ENCODE peak calls at places on chromosomes 2 and 18, in four cellular contexts. H, J, O and S are unnamed samples.

GRCh38 chr18:48804856-48805610 is 145.7 kb downstream of the SMAD7 start:
- DNase-seq in H (no peak), J (no peak), O (no peak), S (no peak)

GRCh38 chr18:44133483-44133882 is 547.2 kb upstream of the SETBP1 start:
- DNase-seq in O (no peak), H (no peak), J (no peak), S (no peak)

GRCh38 chr18:9055185-9055584 is 47.3 kb upstream of the NDUFV2 start:
- DNase-seq in O (no peak), J (no peak), H (peak; percentile 22), S (peak; percentile 55)

GRCh38 chr2:195490304-195490703 is 166.7 kb upstream of the SLC39A10 start:
- DNase-seq in H (no peak), O (peak; percentile 23), J (no peak), S (no peak)

GRCh38 chr2:238922435-238922834 is 74.5 kb downstream of the TWIST2 start:
- DNase-seq in J (no peak), H (no peak), O (no peak), S (no peak)

GRCh38 chr18:22228930-22229329 is 59.5 kb downstream of the GATA6 start:
- DNase-seq in H (no peak), O (no peak), J (no peak), S (no peak)

GRCh38 chr2:18647731-18648130 is 58.4 kb upstream of the NT5C1B start:
- DNase-seq in J (no peak), H (no peak), O (no peak), S (no peak)

GRCh38 chr2:127166221-127166860 is 53.8 kb downstream of the CYP27C1 start:
- DNase-seq in H (no peak), J (no peak), O (no peak), S (no peak)

GRCh38 chr2:127790694-127791529 is 20.1 kb downstream of the WDR33 start:
- DNase-seq in O (peak; percentile 15), H (no peak), J (no peak), S (no peak)

GRCh38 chr2:238484522-238485452 is 58.1 kb downstream of the ASB1 start:
- DNase-seq in O (no peak), J (no peak), H (no peak), S (no peak)

GRCh38 chr18:33115476-33115875 is 325.0 kb downstream of the CCDC178 start:
- DNase-seq in H (no peak), O (no peak), J (no peak), S (no peak)

GRCh38 chr2:206256711-206257110 is 17.8 kb upstream of the ZDBF2 start:
- DNase-seq in H (no peak), O (no peak), J (no peak), S (no peak)

GRCh38 chr2:71730785-71731383 is 277.5 kb downstream of the DYSF start:
- DNase-seq in O (no peak), J (no peak), H (no peak), S (no peak)

GRCh38 chr2:202335791-202336467 is 40.2 kb upstream of the BMPR2 start:
- DNase-seq in H (no peak), O (no peak), J (no peak), S (no peak)

GRCh38 chr2:53150146-53150545 is 617.5 kb upstream of the CHAC2 start:
- DNase-seq in J (no peak), H (no peak), O (no peak), S (no peak)

GRCh38 chr18:10878703-10879102 is 270.7 kb downstream of the PIEZO2 start:
- DNase-seq in J (no peak), H (no peak), O (no peak), S (no peak)

GRCh38 chr2:217551229-217551909 is 451.4 kb downstream of the TNS1 start:
- DNase-seq in O (no peak), J (peak; percentile 20), H (no peak), S (no peak)

GRCh38 chr18:48481092-48481491 is 57.7 kb upstream of the CTIF start:
- DNase-seq in H (no peak), O (peak; percentile 42), J (no peak), S (no peak)

GRCh38 chr2:205868054-205868453 is 185.8 kb downstream of the NRP2 start:
- DNase-seq in O (no peak), J (no peak), H (no peak), S (no peak)

GRCh38 chr2:188798159-188798558 is 176.0 kb upstream of the COL3A1 start:
- DNase-seq in O (no peak), H (no peak), J (no peak), S (no peak)

GRCh38 chr2:178280261-178280852 is 86.0 kb downstream of the OSBPL6 start:
- DNase-seq in J (peak; percentile 53), O (peak; percentile 38), H (peak; percentile 46), S (peak; percentile 69)

GRCh38 chr2:2484301-2484700 is 153.2 kb upstream of the MYT1L start:
- DNase-seq in J (no peak), H (no peak), O (no peak), S (no peak)

GRCh38 chr18:5890261-5890605 is 5.1 kb downstream of the TMEM200C start:
- DNase-seq in J (peak; percentile 5), H (no peak), O (no peak), S (no peak)

GRCh38 chr2:2749206-2749598 is 418.1 kb upstream of the MYT1L start:
- DNase-seq in H (no peak), O (no peak), J (no peak), S (no peak)

GRCh38 chr18:77119851-77120491 is 12.6 kb downstream of the MBP start:
- DNase-seq in O (no peak), H (no peak), J (no peak), S (no peak)

GRCh38 chr18:33596178-33596854 is 18.3 kb downstream of the ASXL3 start:
- DNase-seq in J (no peak), H (no peak), O (no peak), S (no peak)

GRCh38 chr2:203237501-203238238 is 1.1 kb upstream of the CYP20A1 start:
- DNase-seq in O (no peak), H (peak; percentile 30), J (no peak), S (peak; percentile 49)

GRCh38 chr2:142874293-142874814 is 3.1 kb upstream of the KYNU start:
- DNase-seq in H (no peak), O (no peak), J (peak; percentile 88), S (no peak)

GRCh38 chr2:143939976-143940375 is 579.9 kb downstream of the ZEB2 start:
- DNase-seq in O (no peak), H (no peak), J (no peak), S (no peak)

GRCh38 chr2:58569460-58570185 is 328.5 kb upstream of the FANCL start:
- DNase-seq in J (no peak), O (no peak), H (no peak), S (no peak)

GRCh38 chr2:101109451-101110140 is 41.6 kb downstream of the TBC1D8 start:
- DNase-seq in H (no peak), J (no peak), O (no peak), S (no peak)
- TF ChIP-seq GABPA in H (no peak), J (no peak), O (no peak), S (no peak)

DNA sequence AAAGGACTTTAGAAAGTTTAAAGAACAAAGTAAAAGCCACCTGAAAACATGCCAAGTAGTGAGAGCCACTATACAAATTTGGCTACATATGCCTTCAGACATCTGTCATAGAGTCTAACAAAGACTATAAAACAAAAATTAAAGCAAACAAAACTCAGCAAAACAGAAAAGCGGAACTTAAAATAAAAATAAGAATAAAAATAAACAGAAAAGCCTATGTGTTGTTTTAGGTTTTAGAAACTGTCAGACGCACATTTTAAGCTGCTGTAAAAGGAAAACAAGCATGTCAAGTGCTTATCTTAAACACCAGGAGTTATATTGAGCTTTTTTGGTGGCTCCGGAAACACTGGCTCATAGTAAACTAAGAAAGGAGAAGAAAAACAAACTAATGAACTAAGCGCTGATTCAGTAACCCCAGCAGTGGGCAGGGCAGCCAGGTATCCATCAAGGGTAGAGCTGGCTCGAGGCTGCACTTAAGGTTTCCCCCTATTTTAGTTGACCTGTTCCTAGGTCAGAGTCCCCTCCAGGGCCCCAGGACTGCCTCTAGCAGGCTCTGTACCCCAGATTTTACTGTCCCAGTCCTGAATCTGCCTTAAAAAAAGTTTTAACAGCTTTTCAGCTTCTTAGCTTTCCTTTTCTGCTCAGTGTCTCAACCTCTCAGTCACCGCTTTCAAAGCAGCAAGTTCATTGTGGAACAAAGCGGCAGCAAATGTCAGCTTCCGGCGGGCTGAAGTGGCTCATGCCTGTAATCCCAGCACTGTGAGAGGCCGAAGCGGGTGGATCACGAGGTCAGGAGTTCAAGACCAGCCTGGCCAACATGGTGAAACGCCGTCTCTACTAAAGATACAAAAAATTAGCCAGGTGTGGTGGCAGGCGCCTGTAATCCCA is 15.3 kb upstream of the RMC1 start:
- DNase-seq in H (no peak), J (peak; percentile 60), O (peak; percentile 26), S (peak; percentile 37)
- TF ChIP-seq GABPA in H (no peak), J (no peak), O (no peak), S (peak; percentile 33)

DNA sequence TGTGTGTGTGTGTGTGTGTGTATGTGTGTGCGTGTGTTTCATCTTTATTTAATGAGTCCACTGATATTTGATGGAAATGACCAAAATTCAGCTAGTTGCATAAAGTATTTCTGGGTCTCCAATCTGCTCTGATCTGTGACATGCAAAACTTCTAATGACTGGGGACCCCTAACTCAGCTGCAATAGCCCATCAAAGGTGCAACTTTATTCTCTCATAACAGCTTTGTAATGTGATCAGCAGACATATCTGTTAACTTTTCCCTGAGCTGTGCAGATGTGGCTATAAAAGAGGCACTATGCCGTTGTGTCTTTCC is 407.0 kb downstream of the MTX2 start:
- DNase-seq in J (no peak), O (no peak), H (no peak), S (no peak)
- TF ChIP-seq GABPA in J (no peak), O (no peak), H (no peak), S (no peak)

GRCh38 chr2:114167799-114168198 is 274.6 kb upstream of the DPP10 start:
- DNase-seq in O (no peak), H (no peak), J (no peak), S (no peak)
- TF ChIP-seq GABPA in O (no peak), H (no peak), J (no peak), S (no peak)

GRCh38 chr2:130826821-130827501 is 9.8 kb upstream of the ARHGEF4 start:
- DNase-seq in J (no peak), O (no peak), H (no peak), S (no peak)

GRCh38 chr2:130827502-130828251 is 9.0 kb upstream of the ARHGEF4 start:
- DNase-seq in H (no peak), O (no peak), J (no peak), S (no peak)

GRCh38 chr2:130829020-130829419 is 7.7 kb upstream of the ARHGEF4 start:
- DNase-seq in O (no peak), J (no peak), H (no peak), S (no peak)

GRCh38 chr2:130826419-130826818 is 10.3 kb upstream of the ARHGEF4 start:
- DNase-seq in H (no peak), J (no peak), O (no peak), S (no peak)

DNA sequence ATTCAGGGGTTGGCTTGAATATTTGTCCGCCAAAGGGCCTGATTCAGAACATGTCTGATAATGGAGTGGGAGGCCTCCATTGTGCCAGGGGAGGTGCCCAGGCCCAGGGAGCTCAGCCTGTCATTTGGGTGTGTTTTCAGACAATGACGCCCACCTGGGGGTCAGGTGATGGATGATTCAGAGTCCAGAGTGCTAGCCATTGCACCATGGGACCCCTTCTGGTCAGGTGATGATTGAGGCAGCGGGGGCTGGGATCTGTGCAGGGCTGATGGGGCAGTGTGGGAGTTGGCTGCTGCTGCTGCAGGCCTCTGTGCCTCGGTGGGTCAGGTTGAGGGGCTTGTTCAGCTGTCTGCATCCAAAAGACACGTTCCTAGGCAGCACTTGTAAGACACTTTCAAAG is 8.3 kb upstream of the ARHGEF4 start:
- DNase-seq in O (no peak), H (no peak), J (no peak), S (no peak)
- TF ChIP-seq GABPA in O (no peak), H (no peak), J (no peak), S (no peak)